ENCODE peak calls at places on chromosomes 7 and 10, in nine cellular contexts. One of them, this sample, is unnamed.

GRCh38 chr10:33876547-33877400 is 542.3 kb upstream of the NRP1 start:
- DNase-seq in NCI-H748 treated with DMSO at 0.1 percent for 48 hours: no peak
- DNase-seq in cardiac septum: no peak
- DNase-seq in H7: no peak
- DNase-seq in astrocyte of the spinal cord: no peak
- DNase-seq in aorta: no peak
- DNase-seq in HFFc6: no peak
- DNase-seq in naive B cell: no peak
- DNase-seq in endodermal cell: no peak
- DNase-seq in this sample: no peak

GRCh38 chr10:124534231-124534798 is 72.7 kb downstream of the LHPP start:
- DNase-seq in NCI-H748 treated with DMSO at 0.1 percent for 48 hours: no peak
- DNase-seq in cardiac septum: no peak
- DNase-seq in H7: peak; percentile 85
- DNase-seq in astrocyte of the spinal cord: no peak
- DNase-seq in aorta: no peak
- DNase-seq in HFFc6: no peak
- DNase-seq in naive B cell: peak; percentile 71
- DNase-seq in endodermal cell: peak; percentile 82
- DNase-seq in this sample: no peak

GRCh38 chr10:98967601-98968000 is 268.1 kb downstream of the HPSE2 start:
- DNase-seq in NCI-H748 treated with DMSO at 0.1 percent for 48 hours: no peak
- DNase-seq in cardiac septum: no peak
- DNase-seq in H7: no peak
- DNase-seq in astrocyte of the spinal cord: peak; percentile 36
- DNase-seq in aorta: no peak
- DNase-seq in HFFc6: peak; percentile 27
- DNase-seq in naive B cell: no peak
- DNase-seq in endodermal cell: no peak
- DNase-seq in this sample: no peak

GRCh38 chr7:117126631-117127030 is 173.3 kb downstream of the ST7 start:
- DNase-seq in NCI-H748 treated with DMSO at 0.1 percent for 48 hours: no peak
- DNase-seq in cardiac septum: no peak
- DNase-seq in H7: no peak
- DNase-seq in astrocyte of the spinal cord: no peak
- DNase-seq in aorta: no peak
- DNase-seq in HFFc6: no peak
- DNase-seq in naive B cell: no peak
- DNase-seq in endodermal cell: no peak
- DNase-seq in this sample: no peak

GRCh38 chr10:97475936-97476594 is 22.2 kb downstream of the MMS19 start:
- DNase-seq in NCI-H748 treated with DMSO at 0.1 percent for 48 hours: no peak
- DNase-seq in cardiac septum: no peak
- DNase-seq in H7: no peak
- DNase-seq in astrocyte of the spinal cord: peak; percentile 67
- DNase-seq in aorta: no peak
- DNase-seq in HFFc6: peak; percentile 67
- DNase-seq in naive B cell: no peak
- DNase-seq in endodermal cell: no peak
- DNase-seq in this sample: no peak

GRCh38 chr7:111591-111990 is 80.8 kb upstream of the FAM20C start:
- DNase-seq in NCI-H748 treated with DMSO at 0.1 percent for 48 hours: no peak
- DNase-seq in cardiac septum: no peak
- DNase-seq in H7: no peak
- DNase-seq in astrocyte of the spinal cord: no peak
- DNase-seq in aorta: no peak
- DNase-seq in HFFc6: no peak
- DNase-seq in naive B cell: no peak
- DNase-seq in endodermal cell: no peak
- DNase-seq in this sample: no peak

GRCh38 chr7:128076831-128077271 is 45.6 kb upstream of the LRRC4 start:
- DNase-seq in NCI-H748 treated with DMSO at 0.1 percent for 48 hours: no peak
- DNase-seq in cardiac septum: no peak
- DNase-seq in H7: no peak
- DNase-seq in astrocyte of the spinal cord: peak; percentile 46
- DNase-seq in aorta: peak; percentile 83
- DNase-seq in HFFc6: no peak
- DNase-seq in naive B cell: no peak
- DNase-seq in endodermal cell: no peak
- DNase-seq in this sample: no peak

GRCh38 chr7:28165971-28166955 is 14.3 kb downstream of the JAZF1 start:
- DNase-seq in NCI-H748 treated with DMSO at 0.1 percent for 48 hours: no peak
- DNase-seq in cardiac septum: no peak
- DNase-seq in H7: no peak
- DNase-seq in astrocyte of the spinal cord: peak; percentile 81
- DNase-seq in aorta: no peak
- DNase-seq in HFFc6: peak; percentile 80
- DNase-seq in naive B cell: no peak
- DNase-seq in endodermal cell: no peak
- DNase-seq in this sample: no peak

GRCh38 chr7:88401009-88401623 is 94.4 kb upstream of the STEAP4 start:
- DNase-seq in NCI-H748 treated with DMSO at 0.1 percent for 48 hours: peak; percentile 5
- DNase-seq in cardiac septum: no peak
- DNase-seq in H7: no peak
- DNase-seq in astrocyte of the spinal cord: no peak
- DNase-seq in aorta: no peak
- DNase-seq in HFFc6: no peak
- DNase-seq in naive B cell: no peak
- DNase-seq in endodermal cell: no peak
- DNase-seq in this sample: no peak

GRCh38 chr10:6713716-6714115 is 133.6 kb upstream of the PRKCQ start:
- DNase-seq in NCI-H748 treated with DMSO at 0.1 percent for 48 hours: no peak
- DNase-seq in cardiac septum: no peak
- DNase-seq in H7: no peak
- DNase-seq in astrocyte of the spinal cord: no peak
- DNase-seq in aorta: no peak
- DNase-seq in HFFc6: no peak
- DNase-seq in naive B cell: no peak
- DNase-seq in endodermal cell: peak; percentile 71
- DNase-seq in this sample: no peak

GRCh38 chr7:43750016-43750887 is 8.2 kb upstream of the BLVRA start:
- DNase-seq in NCI-H748 treated with DMSO at 0.1 percent for 48 hours: no peak
- DNase-seq in cardiac septum: no peak
- DNase-seq in H7: peak; percentile 63
- DNase-seq in astrocyte of the spinal cord: no peak
- DNase-seq in aorta: no peak
- DNase-seq in HFFc6: no peak
- DNase-seq in naive B cell: no peak
- DNase-seq in endodermal cell: peak; percentile 75
- DNase-seq in this sample: no peak

GRCh38 chr7:137091396-137091795 is 222.9 kb downstream of the CHRM2 start:
- DNase-seq in NCI-H748 treated with DMSO at 0.1 percent for 48 hours: no peak
- DNase-seq in cardiac septum: no peak
- DNase-seq in H7: peak; percentile 44
- DNase-seq in astrocyte of the spinal cord: peak; percentile 42
- DNase-seq in aorta: no peak
- DNase-seq in HFFc6: no peak
- DNase-seq in naive B cell: no peak
- DNase-seq in endodermal cell: peak; percentile 79
- DNase-seq in this sample: no peak

This sample was measured in activated gamma-delta T cell treated with Interleukin-2 at 50 U/mL for 16 hours.